ENCODE peak calls at places on chromosomes 2 and 18, in six cellular contexts. Y is mammary epithelial cell, B is DND-41, T is fibroblast of the aortic adventitia, W is stomach, Q is neural crest cell. I is an unnamed sample.

GRCh38 chr2:16153754-16154035 is 213.3 kb downstream of the MYCN start:
- DNase-seq in Y (no peak), B (no peak), T (no peak), W (no peak), Q (no peak), I (no peak)

GRCh38 chr2:32798841-32799240 is 147.9 kb upstream of the LTBP1 start:
- DNase-seq in Y (no peak), B (no peak), T (peak), W (no peak), Q (no peak), I (no peak)

GRCh38 chr2:176104338-176105077 is 2.6 kb upstream of the HOXD11 start:
- DNase-seq in Y (no peak), B (no peak), T (no peak), W (no peak), Q (no peak), I (peak)

GRCh38 chr18:31039426-31039825 is 3.1 kb downstream of the DSC3 start:
- DNase-seq in Y (peak), B (no peak), T (no peak), W (no peak), Q (no peak), I (no peak)

GRCh38 chr2:39679805-39680204 is 14.1 kb downstream of the TMEM178A start:
- DNase-seq in Y (no peak), B (no peak), T (no peak), W (no peak), Q (no peak), I (no peak)

GRCh38 chr18:51427012-51427411 is 229.5 kb upstream of the MEX3C start:
- DNase-seq in Y (peak), B (no peak), T (no peak), W (no peak), Q (no peak), I (no peak)

GRCh38 chr2:148867079-148867769 is 7.8 kb upstream of the KIF5C start:
- DNase-seq in Y (no peak), B (no peak), T (no peak), W (no peak), Q (no peak), I (no peak)

GRCh38 chr2:99643824-99644787 is 154.3 kb upstream of the REV1 start:
- DNase-seq in Y (no peak), B (no peak), T (peak), W (no peak), Q (no peak), I (no peak)

GRCh38 chr2:145407-145806 is 99.1 kb upstream of the FAM110C start:
- DNase-seq in Y (no peak), B (no peak), T (no peak), W (no peak), Q (no peak), I (no peak)

GRCh38 chr2:174014699-174015070 is 49.5 kb upstream of the SP3 start:
- DNase-seq in Y (no peak), B (no peak), T (no peak), W (no peak), Q (no peak), I (no peak)

GRCh38 chr2:19835818-19836281 is 65.9 kb downstream of the TTC32 start:
- DNase-seq in Y (no peak), B (no peak), T (peak), W (no peak), Q (no peak), I (no peak)

GRCh38 chr2:242085941-242086621 is 216.6 kb downstream of the RTP5 start:
- DNase-seq in Y (no peak), B (peak), T (peak), W (peak), Q (no peak), I (no peak)

GRCh38 chr2:231393149-231394131 is 2.1 kb upstream of the B3GNT7 start:
- DNase-seq in Y (no peak), B (peak), T (no peak), W (no peak), Q (no peak), I (no peak)

GRCh38 chr18:76640438-76640837 is 145.4 kb upstream of the ZNF516 start:
- DNase-seq in Y (no peak), B (no peak), T (no peak), W (no peak), Q (no peak), I (no peak)

GRCh38 chr2:16021611-16022363 is 81.4 kb downstream of the MYCN start:
- DNase-seq in Y (no peak), B (no peak), T (no peak), W (no peak), Q (no peak), I (no peak)

GRCh38 chr18:4016391-4017049 is 438.6 kb downstream of the DLGAP1 start:
- DNase-seq in Y (peak), B (no peak), T (no peak), W (no peak), Q (no peak), I (no peak)

GRCh38 chr18:12027046-12027445 is 45.7 kb downstream of the IMPA2 start:
- DNase-seq in Y (peak), B (no peak), T (no peak), W (peak), Q (no peak), I (no peak)

GRCh38 chr18:55320399-55321255 is 267.4 kb downstream of the TCF4 start:
- DNase-seq in Y (no peak), B (no peak), T (peak), W (no peak), Q (no peak), I (no peak)

GRCh38 chr18:35142270-35142605 is 98.6 kb upstream of the ZNF397 start:
- DNase-seq in Y (no peak), B (no peak), T (no peak), W (no peak), Q (no peak), I (no peak)

DNA sequence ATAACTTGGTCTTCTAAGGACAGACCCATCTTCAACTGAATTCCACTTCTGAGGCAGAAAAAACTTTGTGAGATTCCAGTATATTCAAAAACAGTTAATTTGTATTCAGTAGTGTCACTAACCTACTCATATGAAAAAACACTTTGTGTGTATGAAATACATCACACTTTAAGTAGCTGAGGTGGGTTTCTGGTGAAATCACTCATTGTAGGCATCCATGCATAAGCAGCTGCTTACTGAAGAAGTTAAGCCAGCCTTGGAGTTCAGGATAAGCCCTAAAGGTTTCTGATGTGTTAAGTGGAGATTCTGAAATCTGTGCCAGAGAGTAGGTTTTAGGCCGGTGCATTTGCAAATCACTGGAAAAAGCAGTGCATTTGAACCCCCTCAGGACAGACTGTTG is 128.2 kb downstream of the BCL2 start:
- DNase-seq in Y (no peak), B (no peak), T (no peak), W (no peak), Q (no peak), I (no peak)
- TF ChIP-seq CTCF in Y (no peak), B (no peak), T (no peak), W (no peak), Q (no peak), I (no peak)

DNA sequence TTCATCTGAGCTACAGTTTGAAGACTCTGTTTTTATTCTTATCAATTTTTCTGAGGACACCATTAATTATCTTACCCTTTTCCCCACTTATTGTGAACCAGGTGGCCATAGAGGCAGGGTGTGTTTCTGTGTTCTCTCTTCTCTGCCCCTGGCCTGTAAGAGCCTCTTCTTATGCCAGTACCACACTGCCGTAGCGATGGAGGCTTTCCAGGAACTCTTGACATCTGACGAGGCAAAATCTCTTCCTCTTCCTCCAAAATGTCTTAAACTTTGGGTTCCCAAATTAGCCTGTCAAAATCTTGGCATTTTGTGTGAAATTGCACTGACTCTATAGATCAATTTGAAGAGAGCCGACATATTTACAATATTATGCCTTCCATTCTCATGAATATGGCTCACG is 3.2 kb downstream of the SP140L start:
- DNase-seq in Y (no peak), B (no peak), T (no peak), W (no peak), Q (no peak), I (no peak)
- TF ChIP-seq CTCF in Y (no peak), B (no peak), T (no peak), W (no peak), Q (no peak), I (no peak)

GRCh38 chr2:47016172-47016913 is 100.7 kb upstream of the MCFD2 start:
- DNase-seq in Y (peak), B (no peak), T (peak), W (no peak), Q (no peak), I (no peak)
- TF ChIP-seq CTCF in Y (no peak), B (no peak), T (no peak), W (no peak), Q (no peak), I (no peak)

DNA sequence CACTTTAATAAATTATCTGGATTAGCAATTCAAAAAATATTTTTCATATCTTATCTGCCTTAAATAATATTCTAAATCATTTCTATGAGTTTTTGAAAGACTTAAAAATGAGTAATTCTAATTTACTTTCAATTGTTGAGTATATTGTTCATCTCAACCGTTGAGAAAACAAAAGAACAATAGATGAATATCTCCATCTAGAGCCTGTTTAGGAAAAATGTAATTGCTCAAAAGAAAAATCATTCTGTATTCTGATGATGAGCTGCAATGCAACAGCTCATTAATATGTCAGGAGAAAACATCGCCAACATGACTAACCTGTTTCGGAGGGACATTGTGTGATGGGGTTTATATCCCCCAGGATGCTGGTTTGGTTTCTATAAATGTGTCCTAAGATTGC is 417.6 kb downstream of the SUCLG1 start:
- DNase-seq in Y (no peak), B (no peak), T (no peak), W (no peak), Q (no peak), I (no peak)
- TF ChIP-seq CTCF in Y (no peak), B (no peak), T (no peak), W (no peak), Q (no peak), I (no peak)

GRCh38 chr2:207458582-207458981 is 71.2 kb upstream of the CREB1 start:
- DNase-seq in Y (no peak), B (no peak), T (no peak), W (no peak), Q (no peak), I (no peak)
- TF ChIP-seq CTCF in Y (peak), B (no peak), T (no peak), W (no peak), Q (no peak), I (no peak)

GRCh38 chr18:40932862-40933261 is 1022.2 kb upstream of the PIK3C3 start:
- DNase-seq in Y (no peak), B (no peak), T (no peak), W (no peak), Q (no peak), I (no peak)

GRCh38 chr18:40937386-40937785 is 1017.6 kb upstream of the PIK3C3 start:
- DNase-seq in Y (no peak), B (no peak), T (no peak), W (no peak), Q (no peak), I (no peak)

GRCh38 chr18:40939636-40940035 is 1015.4 kb upstream of the PIK3C3 start:
- DNase-seq in Y (no peak), B (no peak), T (no peak), W (no peak), Q (no peak), I (no peak)

GRCh38 chr18:40938615-40939014 is 1016.4 kb upstream of the PIK3C3 start:
- DNase-seq in Y (no peak), B (no peak), T (no peak), W (no peak), Q (no peak), I (no peak)

GRCh38 chr18:40935423-40935822 is 1019.6 kb upstream of the PIK3C3 start:
- DNase-seq in Y (peak), B (no peak), T (no peak), W (no peak), Q (no peak), I (no peak)
- TF ChIP-seq CTCF in Y (peak), B (peak), T (peak), W (no peak), Q (peak), I (peak)

GRCh38 chr2:229825476-229825875 is 96.3 kb downstream of the TRIP12 start:
- DNase-seq in Y (no peak), B (no peak), T (no peak), W (no peak), Q (no peak), I (no peak)
- TF ChIP-seq CTCF in Y (peak), B (no peak), T (peak), W (no peak), Q (peak), I (peak)